ENCODE peak calls at places on chromosome 22, in five cellular contexts. One of them, this sample, is unnamed.

GRCh38 chr22:24440718-24441405 is 13.5 kb downstream of the ADORA2A start:
- DNase-seq in endodermal cell: peak
- DNase-seq in HFF-Myc: no peak
- DNase-seq in right lobe of liver: peak
- DNase-seq in CD8-positive, alpha-beta T cell: no peak
- DNase-seq in this sample: no peak

GRCh38 chr22:42621505-42622002 is 6.9 kb upstream of the POLDIP3 start:
- DNase-seq in CD8-positive, alpha-beta T cell: peak
- DNase-seq in endodermal cell: peak
- DNase-seq in right lobe of liver: no peak
- DNase-seq in HFF-Myc: peak
- DNase-seq in this sample: peak

GRCh38 chr22:26106412-26106811 is 62.9 kb upstream of the SEZ6L start:
- DNase-seq in endodermal cell: no peak
- DNase-seq in HFF-Myc: no peak
- DNase-seq in right lobe of liver: no peak
- DNase-seq in CD8-positive, alpha-beta T cell: no peak
- DNase-seq in this sample: no peak

GRCh38 chr22:26360169-26360885 is 68.7 kb upstream of the ASPHD2 start:
- DNase-seq in HFF-Myc: peak
- DNase-seq in CD8-positive, alpha-beta T cell: peak
- DNase-seq in endodermal cell: peak
- DNase-seq in right lobe of liver: peak
- DNase-seq in this sample: peak

GRCh38 chr22:44261861-44262595 is 50.7 kb downstream of the SHISAL1 start:
- DNase-seq in HFF-Myc: no peak
- DNase-seq in right lobe of liver: peak
- DNase-seq in CD8-positive, alpha-beta T cell: no peak
- DNase-seq in endodermal cell: peak
- DNase-seq in this sample: no peak

GRCh38 chr22:36461665-36462474 is 19.6 kb downstream of the TXN2 start:
- DNase-seq in HFF-Myc: no peak
- DNase-seq in CD8-positive, alpha-beta T cell: no peak
- DNase-seq in endodermal cell: peak
- DNase-seq in right lobe of liver: no peak
- DNase-seq in this sample: peak

GRCh38 chr22:50236731-50237409 is 8.0 kb downstream of the TUBGCP6 start:
- DNase-seq in right lobe of liver: no peak
- DNase-seq in CD8-positive, alpha-beta T cell: no peak
- DNase-seq in HFF-Myc: no peak
- DNase-seq in endodermal cell: peak
- DNase-seq in this sample: no peak

GRCh38 chr22:17980638-17981051 is 43.7 kb downstream of the MICAL3 start:
- DNase-seq in HFF-Myc: no peak
- DNase-seq in CD8-positive, alpha-beta T cell: no peak
- DNase-seq in endodermal cell: no peak
- DNase-seq in right lobe of liver: no peak
- DNase-seq in this sample: no peak

GRCh38 chr22:34776827-34777226 is 289.1 kb upstream of the ISX start:
- DNase-seq in CD8-positive, alpha-beta T cell: no peak
- DNase-seq in endodermal cell: no peak
- DNase-seq in right lobe of liver: no peak
- DNase-seq in HFF-Myc: no peak
- DNase-seq in this sample: peak

GRCh38 chr22:37675930-37676571 is 615 bp downstream of the LGALS1 start:
- DNase-seq in CD8-positive, alpha-beta T cell: no peak
- DNase-seq in HFF-Myc: no peak
- DNase-seq in endodermal cell: no peak
- DNase-seq in right lobe of liver: peak
- DNase-seq in this sample: peak

DNA sequence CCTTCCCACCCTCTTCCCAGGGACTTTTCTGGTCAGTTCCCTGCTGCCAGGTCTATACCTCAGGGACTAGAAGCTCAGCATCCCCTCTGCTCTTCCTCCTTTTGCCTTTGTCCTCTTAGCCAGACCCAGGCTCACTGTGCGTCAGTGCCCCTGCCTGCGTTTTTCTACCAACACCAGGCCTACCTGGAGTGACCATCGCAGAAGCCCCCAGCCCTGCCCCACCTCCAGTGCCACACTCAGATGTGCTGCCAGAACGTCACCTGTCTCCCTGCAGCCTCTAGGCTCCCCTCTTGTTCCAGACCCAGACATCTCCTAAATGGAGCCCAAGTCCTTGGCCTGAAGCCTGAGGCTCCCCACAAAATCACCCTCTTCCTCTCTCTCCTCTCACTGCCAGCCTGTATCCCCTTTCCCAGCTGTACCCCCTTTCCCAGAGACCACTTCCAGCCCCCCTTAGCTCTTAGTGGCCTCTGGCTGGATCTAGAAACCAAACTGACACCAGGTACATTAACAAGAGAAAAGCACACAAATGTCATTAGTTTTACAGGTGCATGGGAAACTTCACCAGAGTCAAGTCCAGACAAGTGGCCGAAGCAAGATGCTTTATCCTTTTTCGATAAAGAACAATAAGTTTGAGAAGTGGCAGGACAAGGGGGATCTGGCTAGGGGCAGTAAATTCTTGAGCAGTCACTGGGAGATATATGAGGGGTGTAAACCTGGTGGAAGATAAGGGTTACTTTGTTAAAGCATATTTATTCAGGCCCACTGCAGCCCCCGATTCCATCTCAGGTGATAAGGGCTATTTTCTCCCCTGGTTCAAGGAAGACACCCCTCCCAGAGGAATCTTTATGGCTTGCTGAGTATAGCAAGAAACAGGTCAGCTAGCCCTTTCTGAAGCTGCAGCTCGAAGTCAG is 61.5 kb downstream of the BCR start:
- DNase-seq in HFF-Myc: no peak
- DNase-seq in CD8-positive, alpha-beta T cell: no peak
- DNase-seq in right lobe of liver: no peak
- DNase-seq in endodermal cell: no peak
- DNase-seq in this sample: no peak
- H3K4me3 ChIP-seq in HFF-Myc: no peak
- H3K4me3 ChIP-seq in CD8-positive, alpha-beta T cell: no peak
- H3K4me3 ChIP-seq in right lobe of liver: no peak
- H3K4me3 ChIP-seq in endodermal cell: peak
- H3K4me3 ChIP-seq in this sample: no peak

GRCh38 chr22:22770881-22771280 is 116.7 kb upstream of the IGLL5 start:
- DNase-seq in endodermal cell: no peak
- DNase-seq in HFF-Myc: no peak
- DNase-seq in right lobe of liver: no peak
- DNase-seq in CD8-positive, alpha-beta T cell: no peak
- DNase-seq in this sample: no peak

GRCh38 chr22:22773427-22773826 is 114.2 kb upstream of the IGLL5 start:
- DNase-seq in endodermal cell: no peak
- DNase-seq in CD8-positive, alpha-beta T cell: no peak
- DNase-seq in right lobe of liver: no peak
- DNase-seq in HFF-Myc: no peak
- DNase-seq in this sample: no peak

GRCh38 chr22:22772883-22773282 is 114.7 kb upstream of the IGLL5 start:
- DNase-seq in HFF-Myc: no peak
- DNase-seq in CD8-positive, alpha-beta T cell: no peak
- DNase-seq in endodermal cell: no peak
- DNase-seq in right lobe of liver: no peak
- DNase-seq in this sample: no peak

GRCh38 chr22:22771696-22772377 is 115.8 kb upstream of the IGLL5 start:
- DNase-seq in endodermal cell: no peak
- DNase-seq in CD8-positive, alpha-beta T cell: no peak
- DNase-seq in HFF-Myc: no peak
- DNase-seq in right lobe of liver: no peak
- DNase-seq in this sample: no peak

GRCh38 chr22:22772396-22772795 is 115.2 kb upstream of the IGLL5 start:
- DNase-seq in HFF-Myc: no peak
- DNase-seq in endodermal cell: no peak
- DNase-seq in CD8-positive, alpha-beta T cell: no peak
- DNase-seq in right lobe of liver: no peak
- DNase-seq in this sample: no peak
- TF ChIP-seq CTCF in HFF-Myc: no peak
- TF ChIP-seq CTCF in endodermal cell: peak
- TF ChIP-seq CTCF in CD8-positive, alpha-beta T cell: no peak
- TF ChIP-seq CTCF in right lobe of liver: no peak
- TF ChIP-seq CTCF in this sample: no peak

GRCh38 chr22:39041908-39042307 is 1.2 kb downstream of the APOBEC3F start:
- DNase-seq in endodermal cell: no peak
- DNase-seq in right lobe of liver: no peak
- DNase-seq in CD8-positive, alpha-beta T cell: no peak
- DNase-seq in HFF-Myc: no peak
- DNase-seq in this sample: no peak
- H3K4me3 ChIP-seq in endodermal cell: peak
- H3K4me3 ChIP-seq in right lobe of liver: no peak
- H3K4me3 ChIP-seq in CD8-positive, alpha-beta T cell: no peak
- H3K4me3 ChIP-seq in HFF-Myc: no peak
- H3K4me3 ChIP-seq in this sample: no peak

GRCh38 chr22:20526628-20527355 is 19.4 kb downstream of the MED15 start:
- DNase-seq in right lobe of liver: no peak
- DNase-seq in endodermal cell: no peak
- DNase-seq in CD8-positive, alpha-beta T cell: no peak
- DNase-seq in HFF-Myc: peak
- DNase-seq in this sample: peak
- TF ChIP-seq CTCF in right lobe of liver: no peak
- TF ChIP-seq CTCF in endodermal cell: no peak
- TF ChIP-seq CTCF in CD8-positive, alpha-beta T cell: no peak
- TF ChIP-seq CTCF in HFF-Myc: peak
- TF ChIP-seq CTCF in this sample: peak

DNA sequence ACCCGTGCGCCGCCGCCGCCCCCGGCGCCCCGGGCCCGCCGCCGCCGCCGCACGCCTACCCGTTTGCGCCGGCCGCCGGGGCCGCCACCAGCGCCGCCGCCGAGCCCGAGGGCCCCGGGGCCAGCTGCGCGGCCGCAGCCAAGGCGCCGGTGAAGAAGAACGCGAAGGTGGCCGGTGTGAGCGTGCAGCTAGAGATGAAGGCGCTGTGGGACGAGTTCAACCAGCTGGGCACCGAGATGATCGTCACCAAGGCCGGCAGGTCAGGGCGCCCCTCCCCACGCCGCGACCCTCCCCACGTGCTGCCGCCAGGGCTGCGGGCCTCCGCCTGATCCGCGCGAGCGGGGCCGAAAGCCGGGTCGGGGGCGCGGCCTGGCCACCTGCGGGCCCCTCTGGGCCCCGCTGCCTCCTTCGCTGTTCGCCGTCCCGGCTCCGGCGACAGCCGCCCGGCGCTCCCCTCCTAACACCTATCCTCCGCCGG is 483 bp downstream of the TBX1 start:
- DNase-seq in right lobe of liver: no peak
- DNase-seq in HFF-Myc: no peak
- DNase-seq in endodermal cell: peak
- DNase-seq in CD8-positive, alpha-beta T cell: no peak
- DNase-seq in this sample: no peak
- H3K4me3 ChIP-seq in right lobe of liver: no peak
- H3K4me3 ChIP-seq in HFF-Myc: peak
- H3K4me3 ChIP-seq in endodermal cell: no peak
- H3K4me3 ChIP-seq in CD8-positive, alpha-beta T cell: no peak
- H3K4me3 ChIP-seq in this sample: peak

DNA sequence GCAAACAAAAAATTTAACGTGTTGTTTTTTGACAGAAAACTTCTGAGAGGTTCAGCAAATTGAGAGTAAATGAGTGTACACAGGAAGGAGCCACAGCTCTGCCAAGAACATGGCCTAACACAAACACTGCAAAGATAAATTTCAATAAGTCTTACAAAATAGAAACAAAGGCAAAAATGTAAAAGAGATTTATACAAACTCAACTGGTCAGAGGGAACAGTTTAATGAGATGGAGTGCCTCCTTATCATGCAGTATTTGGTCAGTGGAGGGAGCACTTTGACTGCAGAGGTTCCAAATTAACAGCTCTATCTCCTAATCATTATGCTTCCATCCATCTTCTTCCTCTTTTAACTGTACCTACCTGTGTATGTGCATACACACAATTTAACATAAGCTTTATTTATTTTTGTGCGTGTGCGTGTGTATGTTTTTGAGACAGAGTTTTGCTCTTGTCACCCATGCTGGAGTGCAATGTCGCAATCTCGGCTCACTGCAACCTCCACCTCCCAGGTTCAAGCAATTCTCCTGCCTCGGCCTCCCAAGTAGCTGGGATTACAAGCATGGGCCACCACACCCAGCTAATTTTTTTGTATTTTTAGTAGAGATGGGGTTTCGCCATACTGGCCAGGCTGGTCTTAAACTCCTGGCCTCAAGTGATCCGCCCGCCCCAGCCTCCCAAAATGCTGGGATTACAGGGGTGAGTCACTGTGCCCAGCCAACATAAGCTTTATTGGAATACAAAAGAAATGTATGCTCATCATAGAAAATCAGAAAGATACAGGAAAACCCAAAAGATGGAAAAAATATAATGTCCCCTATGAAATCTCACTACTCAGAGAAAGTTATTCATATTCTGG is 111.9 kb downstream of the MRTFA start:
- DNase-seq in endodermal cell: no peak
- DNase-seq in CD8-positive, alpha-beta T cell: no peak
- DNase-seq in right lobe of liver: no peak
- DNase-seq in HFF-Myc: no peak
- DNase-seq in this sample: peak
- TF ChIP-seq CTCF in endodermal cell: peak
- TF ChIP-seq CTCF in CD8-positive, alpha-beta T cell: no peak
- TF ChIP-seq CTCF in right lobe of liver: peak
- TF ChIP-seq CTCF in HFF-Myc: peak
- TF ChIP-seq CTCF in this sample: peak

DNA sequence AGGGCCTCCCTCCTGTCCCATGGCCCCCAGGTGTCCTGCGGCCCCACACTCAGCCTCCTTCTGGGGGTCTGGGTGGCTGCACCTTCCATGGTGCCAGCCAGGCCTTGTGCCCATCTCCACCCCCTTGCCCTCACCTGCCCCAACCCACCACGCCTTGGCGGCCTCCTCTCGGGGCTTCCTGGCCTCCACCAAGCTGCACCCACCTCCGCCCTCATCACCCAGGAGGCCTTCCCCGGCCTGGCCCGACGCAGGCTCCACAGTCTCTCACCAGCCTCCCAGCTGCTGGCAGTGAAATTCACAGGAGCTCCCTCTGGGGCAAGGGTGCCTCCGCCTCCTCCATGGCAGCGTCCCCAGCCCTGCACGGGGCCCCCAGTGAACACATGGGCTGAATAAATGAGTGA is 35.9 kb upstream of the WNT7B start:
- DNase-seq in right lobe of liver: peak
- DNase-seq in HFF-Myc: no peak
- DNase-seq in endodermal cell: no peak
- DNase-seq in CD8-positive, alpha-beta T cell: no peak
- DNase-seq in this sample: no peak
- H3K4me3 ChIP-seq in right lobe of liver: peak
- H3K4me3 ChIP-seq in HFF-Myc: no peak
- H3K4me3 ChIP-seq in endodermal cell: peak
- H3K4me3 ChIP-seq in CD8-positive, alpha-beta T cell: peak
- H3K4me3 ChIP-seq in this sample: peak